ENCODE peak calls at places on chromosomes 2 and 18, in six cellular contexts. R is HepG2, E is H9, F is lower lobe of right lung, T is astrocyte, X is left ventricle myocardium inferior. N is an unnamed sample.

GRCh38 chr2:241064802-241065354 is 37.2 kb downstream of the MTERF4 start:
- DNase-seq in R (no peak), E (no peak), F (no peak), T (no peak), X (no peak), N (no peak)

GRCh38 chr2:65599693-65600092 is 167.3 kb upstream of the SPRED2 start:
- DNase-seq in R (peak; percentile 15), E (no peak), F (no peak), T (no peak), X (no peak), N (no peak)

GRCh38 chr2:191030521-191031154 is 16.7 kb upstream of the STAT1 start:
- DNase-seq in R (peak; percentile 52), E (no peak), F (no peak), T (peak; percentile 28), X (no peak), N (peak; percentile 77)

GRCh38 chr2:84297155-84297554 is 161.9 kb downstream of the SUCLG1 start:
- DNase-seq in R (peak; percentile 88), E (peak; percentile 41), F (no peak), T (no peak), X (no peak), N (peak; percentile 51)

GRCh38 chr2:171798156-171798815 is 95.8 kb downstream of the SLC25A12 start:
- DNase-seq in R (peak; percentile 60), E (no peak), F (no peak), T (peak; percentile 68), X (no peak), N (no peak)

GRCh38 chr18:76981388-76981968 is 151.1 kb downstream of the MBP start:
- DNase-seq in R (no peak), E (peak; percentile 30), F (no peak), T (no peak), X (no peak), N (no peak)

GRCh38 chr2:589551-589950 is 87.7 kb downstream of the TMEM18 start:
- DNase-seq in R (no peak), E (no peak), F (no peak), T (no peak), X (no peak), N (peak; percentile 20)

GRCh38 chr2:202069189-202070050 is 3.6 kb upstream of the KIAA2012 start:
- DNase-seq in R (no peak), E (no peak), F (no peak), T (no peak), X (no peak), N (no peak)

GRCh38 chr2:96427917-96428316 is 77.2 kb downstream of the NEURL3 start:
- DNase-seq in R (peak; percentile 72), E (no peak), F (no peak), T (peak; percentile 61), X (no peak), N (no peak)

GRCh38 chr2:176959614-176960013 is 253.0 kb upstream of the HNRNPA3 start:
- DNase-seq in R (no peak), E (no peak), F (no peak), T (no peak), X (no peak), N (no peak)

GRCh38 chr18:71442830-71443229 is 1101.3 kb downstream of the CBLN2 start:
- DNase-seq in R (no peak), E (no peak), F (no peak), T (peak; percentile 86), X (no peak), N (no peak)

GRCh38 chr2:128786800-128787478 is 468.3 kb upstream of the HS6ST1 start:
- DNase-seq in R (no peak), E (peak; percentile 48), F (no peak), T (peak; percentile 28), X (no peak), N (peak; percentile 23)

GRCh38 chr2:20223345-20224190 is 1.4 kb downstream of the SDC1 start:
- DNase-seq in R (peak; percentile 61), E (peak; percentile 63), F (peak; percentile 61), T (peak; percentile 40), X (no peak), N (peak; percentile 70)

GRCh38 chr2:184030978-184031377 is 567.4 kb upstream of the ZNF804A start:
- DNase-seq in R (no peak), E (no peak), F (no peak), T (no peak), X (no peak), N (no peak)

GRCh38 chr2:79009388-79009787 is 16.1 kb upstream of the REG3G start:
- DNase-seq in R (no peak), E (no peak), F (no peak), T (no peak), X (no peak), N (no peak)

GRCh38 chr2:170324640-170325046 is 146.7 kb downstream of the MYO3B start:
- DNase-seq in R (peak; percentile 51), E (peak; percentile 84), F (no peak), T (no peak), X (no peak), N (peak; percentile 86)

GRCh38 chr2:133937669-133938068 is 316.2 kb upstream of the MGAT5 start:
- DNase-seq in R (no peak), E (no peak), F (no peak), T (peak; percentile 8), X (no peak), N (no peak)

GRCh38 chr2:58194451-58194850 is 46.7 kb downstream of the FANCL start:
- DNase-seq in R (no peak), E (no peak), F (no peak), T (no peak), X (no peak), N (peak; percentile 9)

GRCh38 chr18:45793295-45793965 is 32.0 kb upstream of the SIGLEC15 start:
- DNase-seq in R (no peak), E (no peak), F (no peak), T (peak; percentile 86), X (no peak), N (peak; percentile 2)

GRCh38 chr2:237438082-237438925 is 24.3 kb upstream of the COL6A3 start:
- DNase-seq in R (no peak), E (peak; percentile 81), F (no peak), T (no peak), X (no peak), N (peak; percentile 83)

GRCh38 chr2:109239720-109240119 is 110.7 kb downstream of the SH3RF3 start:
- DNase-seq in R (no peak), E (no peak), F (no peak), T (peak; percentile 81), X (no peak), N (no peak)

GRCh38 chr2:140997997-140998396 is 1132.8 kb downstream of the LRP1B start:
- DNase-seq in R (no peak), E (no peak), F (no peak), T (peak; percentile 8), X (no peak), N (no peak)

GRCh38 chr2:226652388-226652787 is 147.2 kb downstream of the IRS1 start:
- DNase-seq in R (no peak), E (no peak), F (no peak), T (peak; percentile 99), X (no peak), N (no peak)

GRCh38 chr2:37527362-37527761 is 144.1 kb downstream of the CDC42EP3 start:
- DNase-seq in R (no peak), E (no peak), F (no peak), T (no peak), X (no peak), N (no peak)

DNA sequence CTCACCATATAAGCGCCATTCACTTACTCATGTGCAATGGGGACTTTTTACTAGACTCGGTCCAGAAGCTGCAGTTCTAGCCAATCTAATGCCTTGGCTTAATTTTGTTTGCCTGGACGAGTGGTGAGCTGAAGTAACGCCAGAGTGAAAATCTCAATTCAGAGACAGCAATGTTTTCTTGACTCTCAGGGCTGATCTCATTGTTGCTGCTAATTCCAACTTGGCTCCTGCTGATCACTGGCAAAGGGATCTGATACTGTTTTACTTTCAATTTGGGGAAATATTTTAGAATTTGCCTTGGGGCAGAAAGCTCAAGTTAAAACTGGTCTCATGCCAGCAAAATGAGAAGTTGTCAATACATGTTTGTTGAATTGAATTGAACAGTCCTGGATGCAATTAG is 906.6 kb upstream of the CDH2 start:
- DNase-seq in R (no peak), E (no peak), F (no peak), T (no peak), X (no peak), N (no peak)
- TF ChIP-seq CTCF in R (no peak), E (no peak), F (no peak), T (no peak), X (no peak), N (no peak)

DNA sequence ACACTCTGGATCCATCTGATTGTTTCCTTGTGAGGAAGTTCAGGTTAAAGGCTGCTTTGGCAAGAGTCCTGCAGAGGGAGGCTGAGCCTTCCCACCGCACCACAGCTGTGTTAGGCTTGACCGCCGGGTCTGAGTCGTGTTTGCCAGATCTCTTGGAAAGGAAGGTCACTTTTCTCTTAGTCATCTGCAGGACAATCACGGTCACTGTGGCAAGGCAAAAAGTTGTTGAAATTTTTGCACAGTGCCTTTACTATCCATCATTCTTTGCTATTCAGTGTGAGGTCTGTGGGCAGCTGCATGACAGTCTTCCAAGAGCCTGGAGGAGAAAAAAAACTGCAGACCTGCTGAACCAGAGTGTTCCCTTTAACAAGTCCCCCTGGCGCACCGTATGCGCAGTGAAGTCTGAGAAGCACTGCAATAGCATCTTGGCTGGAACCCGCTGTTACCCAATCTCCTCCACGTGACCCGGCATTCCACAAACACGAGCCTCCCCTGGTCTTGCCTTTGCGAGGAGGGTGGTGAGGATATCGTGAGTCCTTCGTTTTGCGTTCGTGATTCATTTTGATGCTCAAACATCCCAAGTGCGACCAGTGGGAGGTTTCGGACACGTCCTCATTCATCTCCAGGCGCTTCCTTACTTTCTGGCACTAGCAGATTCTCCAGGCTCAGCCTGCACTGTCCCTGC is 23.0 kb downstream of the BIN1 start:
- DNase-seq in R (no peak), E (no peak), F (peak; percentile 87), T (peak; percentile 98), X (peak; percentile 74), N (no peak)
- H3K4me1 ChIP-seq in R (peaks cover 26% of the 10 kb centered on the region), E (no peaks in the 10 kb centered on the region), F (peaks cover 87% of the 10 kb centered on the region), T (peaks cover 64% of the 10 kb centered on the region), X (peaks cover 77% of the 10 kb centered on the region), N (peaks cover 26% of the 10 kb centered on the region)

DNA sequence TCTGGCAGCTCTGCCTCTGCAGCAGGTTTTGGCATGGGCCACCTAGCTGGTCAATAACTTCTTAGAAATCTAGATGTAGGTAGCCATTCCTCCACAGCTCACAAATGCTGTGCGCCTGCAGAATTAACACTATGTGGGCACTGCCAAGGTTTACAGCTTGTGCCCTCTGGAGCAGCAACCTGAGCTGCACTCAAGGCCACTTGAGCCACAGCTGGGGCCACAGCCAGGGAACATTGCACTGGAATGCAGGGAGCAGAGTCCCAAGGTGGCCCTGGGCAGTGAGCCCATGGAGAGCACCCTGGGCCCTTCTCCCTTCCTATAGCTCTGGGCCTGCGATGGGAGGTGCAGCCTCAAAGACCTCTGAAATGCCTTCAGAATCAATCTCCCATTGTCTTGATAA is 365.3 kb downstream of the SATB2 start:
- DNase-seq in R (no peak), E (no peak), F (peak; percentile 44), T (no peak), X (no peak), N (no peak)
- TF ChIP-seq CTCF in R (no peak), E (no peak), F (no peak), T (no peak), X (no peak), N (no peak)

DNA sequence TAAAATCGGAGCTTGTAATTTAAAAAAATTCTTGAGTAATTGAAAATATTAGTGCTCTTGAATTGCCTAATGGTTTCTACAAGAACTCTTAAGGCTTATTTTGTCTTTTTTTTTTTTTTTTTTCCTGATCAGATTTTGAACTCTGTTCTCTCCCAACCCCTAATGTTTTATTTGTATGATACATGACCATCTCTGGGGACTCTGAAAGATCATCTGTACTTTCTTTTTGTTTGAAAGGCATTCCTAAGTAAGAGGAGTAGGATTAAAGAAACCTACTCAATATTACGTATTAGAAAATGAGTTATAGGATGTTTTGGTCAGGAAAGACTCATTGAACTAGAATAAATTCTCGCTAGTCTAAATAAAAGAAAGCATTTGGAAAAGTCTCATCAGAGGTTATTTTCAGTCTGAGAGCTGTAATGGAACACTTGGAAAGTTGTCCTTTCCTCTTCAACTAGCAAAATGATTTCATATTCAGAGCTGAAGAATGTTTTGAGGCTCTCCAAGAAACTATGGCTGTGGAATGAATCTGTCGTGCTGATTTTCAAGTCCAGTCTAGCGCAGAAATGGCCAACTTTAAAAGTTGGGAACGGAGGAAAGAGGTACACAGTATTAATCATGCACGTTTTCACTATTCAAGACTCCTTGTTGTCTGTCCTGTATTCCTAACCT is 182.7 kb downstream of the PRPF40A start:
- DNase-seq in R (no peak), E (no peak), F (no peak), T (peak; percentile 27), X (no peak), N (no peak)
- H3K4me1 ChIP-seq in R (peaks cover 13% of the 10 kb centered on the region), E (no peaks in the 10 kb centered on the region), F (no peaks in the 10 kb centered on the region), T (no peaks in the 10 kb centered on the region), X (peaks cover 12% of the 10 kb centered on the region), N (peaks cover 7% of the 10 kb centered on the region)